ENCODE peak calls at places on chromosomes 13 and 19, in four cellular contexts. C, W, J and E are unnamed samples.

GRCh38 chr19:39987167-39987566 is 9.7 kb upstream of the ZNF546 start:
- DNase-seq in C (no peak), W (no peak), J (no peak), E (no peak)

GRCh38 chr19:30664358-30665058 is 292.3 kb downstream of the ZNF536 start:
- DNase-seq in C (no peak), W (no peak), J (no peak), E (peak)

GRCh38 chr13:29595380-29596063 is at the start of gene SLC7A1:
- DNase-seq in C (peak), W (peak), J (peak), E (peak)

GRCh38 chr13:23378009-23378632 is 55.4 kb downstream of the SACS start:
- DNase-seq in C (peak), W (no peak), J (no peak), E (peak)

GRCh38 chr19:51703655-51704515 is 10.8 kb downstream of the SPACA6 start:
- DNase-seq in C (peak), W (peak), J (peak), E (peak)

GRCh38 chr19:10617409-10618121 is 7.8 kb upstream of the SLC44A2 start:
- DNase-seq in C (no peak), W (no peak), J (no peak), E (peak)

GRCh38 chr13:28355822-28356371 is 139.0 kb downstream of the FLT1 start:
- DNase-seq in C (no peak), W (no peak), J (no peak), E (peak)

GRCh38 chr13:45714170-45714569 is 12.1 kb downstream of the CBY2 start:
- DNase-seq in C (no peak), W (no peak), J (no peak), E (no peak)

GRCh38 chr13:37715606-37716015 is 117.0 kb upstream of the POSTN start:
- DNase-seq in C (no peak), W (no peak), J (no peak), E (peak)

GRCh38 chr19:48190288-48191284 is 20.1 kb downstream of the ZSWIM9 start:
- DNase-seq in C (peak), W (no peak), J (peak), E (peak)

GRCh38 chr13:37869506-37869755 is 141 bp downstream of the TRPC4 start:
- DNase-seq in C (no peak), W (peak), J (no peak), E (no peak)

GRCh38 chr13:88802886-88803285 is 1131.7 kb downstream of the SLITRK5 start:
- DNase-seq in C (no peak), W (no peak), J (no peak), E (peak)

GRCh38 chr19:51079486-51080110 is 3.1 kb downstream of the KLK14 start:
- DNase-seq in C (no peak), W (no peak), J (no peak), E (no peak)

GRCh38 chr13:76982051-76982450 is 9.8 kb upstream of the CLN5 start:
- DNase-seq in C (no peak), W (no peak), J (no peak), E (no peak)